ENCODE peak calls at places on chromosomes 4 and X, in eight cellular contexts. Z, G, C, W, Q, H, B and U are unnamed samples.

GRCh38 chr4:24594887-24595286 is 10.5 kb upstream of the DHX15 start:
- DNase-seq in Z (no peak), G (no peak), C (no peak), W (no peak), Q (peak; percentile 31), H (no peak), B (peak; percentile 74), U (no peak)

GRCh38 chr4:1112174-1112820 is 1.1 kb downstream of the RNF212 start:
- DNase-seq in Z (no peak), G (peak; percentile 62), C (no peak), W (no peak), Q (no peak), H (no peak), B (no peak), U (no peak)

GRCh38 chr4:124803641-124804040 is 91.1 kb upstream of the ANKRD50 start:
- DNase-seq in Z (no peak), G (no peak), C (no peak), W (no peak), Q (no peak), H (no peak), B (peak; percentile 71), U (no peak)

GRCh38 chr4:8594097-8595038 is 1.8 kb downstream of the CPZ start:
- DNase-seq in Z (no peak), G (peak; percentile 76), C (peak; percentile 64), W (no peak), Q (peak; percentile 61), H (no peak), B (peak; percentile 72), U (no peak)

GRCh38 chrX:70478521-70478920 is 33.9 kb downstream of the DLG3 start:
- DNase-seq in Z (no peak), G (no peak), C (no peak), W (no peak), Q (no peak), H (no peak), B (no peak), U (no peak)

GRCh38 chr4:127224556-127224955 is 408.2 kb upstream of the INTU start:
- DNase-seq in Z (no peak), G (no peak), C (no peak), W (no peak), Q (no peak), H (no peak), B (no peak), U (no peak)

GRCh38 chrX:124263743-124264142 is 68.7 kb upstream of the TEX13D start:
- DNase-seq in Z (no peak), G (peak; percentile 72), C (no peak), W (no peak), Q (no peak), H (no peak), B (no peak), U (no peak)

GRCh38 chrX:63530654-63531053 is 179.5 kb upstream of the SPIN4 start:
- DNase-seq in Z (no peak), G (no peak), C (no peak), W (no peak), Q (no peak), H (no peak), B (no peak), U (no peak)

GRCh38 chr4:168577624-168578023 is 80.8 kb downstream of the PALLD start:
- DNase-seq in Z (no peak), G (no peak), C (no peak), W (no peak), Q (no peak), H (no peak), B (no peak), U (no peak)

GRCh38 chrX:153459976-153460375 is 10.4 kb downstream of the HAUS7 start:
- DNase-seq in Z (no peak), G (no peak), C (no peak), W (no peak), Q (no peak), H (no peak), B (peak; percentile 79), U (no peak)

GRCh38 chr4:55827582-55827981 is 8.0 kb downstream of the EXOC1L start:
- DNase-seq in Z (no peak), G (no peak), C (no peak), W (no peak), Q (no peak), H (no peak), B (no peak), U (no peak)

GRCh38 chrX:126551725-126552312 is 795 bp downstream of the DCAF12L1 start:
- DNase-seq in Z (no peak), G (no peak), C (no peak), W (no peak), Q (no peak), H (no peak), B (no peak), U (no peak)

GRCh38 chrX:130079824-130080406 is 30.4 kb downstream of the ELF4 start:
- DNase-seq in Z (peak; percentile 46), G (peak; percentile 72), C (peak; percentile 26), W (no peak), Q (peak; percentile 1), H (peak; percentile 7), B (peak; percentile 75), U (peak; percentile 24)

GRCh38 chrX:47560179-47560830 is 700 bp upstream of the ARAF start:
- DNase-seq in Z (no peak), G (no peak), C (no peak), W (no peak), Q (no peak), H (no peak), B (peak; percentile 34), U (no peak)

GRCh38 chr4:137740192-137740591 is 207.9 kb upstream of the PCDH18 start:
- DNase-seq in Z (no peak), G (no peak), C (no peak), W (no peak), Q (no peak), H (no peak), B (peak; percentile 18), U (no peak)

GRCh38 chr4:35986537-35986936 is 257.8 kb downstream of the ARAP2 start:
- DNase-seq in Z (no peak), G (no peak), C (no peak), W (no peak), Q (no peak), H (no peak), B (no peak), U (no peak)

GRCh38 chrX:56733459-56734046 is 4.5 kb downstream of the NBDY start:
- DNase-seq in Z (peak; percentile 47), G (peak; percentile 51), C (no peak), W (no peak), Q (peak; percentile 26), H (peak; percentile 3), B (peak; percentile 47), U (peak; percentile 2)

GRCh38 chr4:2823671-2824328 is 19.8 kb upstream of the ADD1 start:
- DNase-seq in Z (no peak), G (no peak), C (no peak), W (peak; percentile 21), Q (no peak), H (no peak), B (no peak), U (no peak)